ENCODE peak calls at places on chromosomes 6 and 20, in seven cellular contexts. One of them, this sample, is unnamed.

GRCh38 chr6:29146154-29146553 is 24.6 kb upstream of the OR2J2 start:
- DNase-seq in ELR: no peak
- DNase-seq in activated naive CD8-positive, alpha-beta T cell treated with anti-CD3 and anti-CD28 coated beads, Interleukin-2, amount 50 U/mL, for 16 hours: no peak
- DNase-seq in KBM-7: no peak
- DNase-seq in NCI-H748 treated with DMSO at 0.1 percent for 48 hours: no peak
- DNase-seq in heart left ventricle: no peak
- DNase-seq in central memory CD4-positive, alpha-beta T cell: no peak
- DNase-seq in this sample: no peak

GRCh38 chr6:155647354-155647753 is 191.7 kb upstream of the NOX3 start:
- DNase-seq in activated naive CD8-positive, alpha-beta T cell treated with anti-CD3 and anti-CD28 coated beads, Interleukin-2, amount 50 U/mL, for 16 hours: no peak
- DNase-seq in KBM-7: no peak
- DNase-seq in NCI-H748 treated with DMSO at 0.1 percent for 48 hours: no peak
- DNase-seq in central memory CD4-positive, alpha-beta T cell: no peak
- DNase-seq in heart left ventricle: no peak
- DNase-seq in ELR: no peak
- DNase-seq in this sample: no peak

GRCh38 chr6:43627008-43627825 is 1.8 kb downstream of the GTPBP2 start:
- DNase-seq in activated naive CD8-positive, alpha-beta T cell treated with anti-CD3 and anti-CD28 coated beads, Interleukin-2, amount 50 U/mL, for 16 hours: no peak
- DNase-seq in central memory CD4-positive, alpha-beta T cell: no peak
- DNase-seq in heart left ventricle: peak
- DNase-seq in ELR: peak
- DNase-seq in NCI-H748 treated with DMSO at 0.1 percent for 48 hours: peak
- DNase-seq in KBM-7: peak
- DNase-seq in this sample: no peak

GRCh38 chr20:50223321-50223995 is 32.8 kb downstream of the CEBPB start:
- DNase-seq in central memory CD4-positive, alpha-beta T cell: no peak
- DNase-seq in activated naive CD8-positive, alpha-beta T cell treated with anti-CD3 and anti-CD28 coated beads, Interleukin-2, amount 50 U/mL, for 16 hours: no peak
- DNase-seq in NCI-H748 treated with DMSO at 0.1 percent for 48 hours: no peak
- DNase-seq in KBM-7: no peak
- DNase-seq in ELR: no peak
- DNase-seq in heart left ventricle: no peak
- DNase-seq in this sample: no peak

GRCh38 chr20:16475225-16475624 is 98.0 kb downstream of the KIF16B start:
- DNase-seq in activated naive CD8-positive, alpha-beta T cell treated with anti-CD3 and anti-CD28 coated beads, Interleukin-2, amount 50 U/mL, for 16 hours: no peak
- DNase-seq in heart left ventricle: no peak
- DNase-seq in NCI-H748 treated with DMSO at 0.1 percent for 48 hours: no peak
- DNase-seq in central memory CD4-positive, alpha-beta T cell: no peak
- DNase-seq in ELR: no peak
- DNase-seq in KBM-7: no peak
- DNase-seq in this sample: no peak

GRCh38 chr6:1701668-1702353 is 92.1 kb downstream of the FOXC1 start:
- DNase-seq in activated naive CD8-positive, alpha-beta T cell treated with anti-CD3 and anti-CD28 coated beads, Interleukin-2, amount 50 U/mL, for 16 hours: no peak
- DNase-seq in ELR: peak
- DNase-seq in NCI-H748 treated with DMSO at 0.1 percent for 48 hours: no peak
- DNase-seq in heart left ventricle: peak
- DNase-seq in central memory CD4-positive, alpha-beta T cell: no peak
- DNase-seq in KBM-7: no peak
- DNase-seq in this sample: no peak

GRCh38 chr20:4730782-4731181 is 9.1 kb downstream of the PRND start:
- DNase-seq in heart left ventricle: no peak
- DNase-seq in ELR: no peak
- DNase-seq in KBM-7: peak
- DNase-seq in NCI-H748 treated with DMSO at 0.1 percent for 48 hours: peak
- DNase-seq in central memory CD4-positive, alpha-beta T cell: no peak
- DNase-seq in activated naive CD8-positive, alpha-beta T cell treated with anti-CD3 and anti-CD28 coated beads, Interleukin-2, amount 50 U/mL, for 16 hours: no peak
- DNase-seq in this sample: no peak

GRCh38 chr6:89590133-89590532 is 48.4 kb downstream of the LYRM2 start:
- DNase-seq in heart left ventricle: no peak
- DNase-seq in ELR: no peak
- DNase-seq in central memory CD4-positive, alpha-beta T cell: no peak
- DNase-seq in KBM-7: no peak
- DNase-seq in activated naive CD8-positive, alpha-beta T cell treated with anti-CD3 and anti-CD28 coated beads, Interleukin-2, amount 50 U/mL, for 16 hours: no peak
- DNase-seq in NCI-H748 treated with DMSO at 0.1 percent for 48 hours: no peak
- DNase-seq in this sample: no peak